ENCODE peak calls at places on chromosomes 7 and 10, in nine cellular contexts. O is colonic mucosa; N is body of pancreas; A is cardiac muscle cell; U is lower lobe of right lung; R is tibial artery; V is effector memory CD4-positive, alpha-beta T cell; P is CD8-positive, alpha-beta T cell; M is GM23248. W is an unnamed sample.

GRCh38 chr7:131932271-131932670 is 375.8 kb upstream of the PODXL start:
- DNase-seq in U (no peak), R (no peak), N (no peak), A (no peak), M (no peak), O (no peak), V (no peak), P (no peak), W (no peak)

GRCh38 chr7:16564909-16565426 is 38.3 kb downstream of the LRRC72 start:
- DNase-seq in R (no peak), N (peak; percentile 20), M (peak; percentile 66), U (no peak), A (peak; percentile 70), P (no peak), V (no peak), O (no peak), W (peak; percentile 54)

GRCh38 chr7:96388620-96389383 is 66.9 kb upstream of the SLC25A13 start:
- DNase-seq in P (no peak), A (peak; percentile 73), O (no peak), R (no peak), U (no peak), N (no peak), V (no peak), M (peak; percentile 89), W (no peak)

GRCh38 chr7:1912472-1913289 is 242.6 kb downstream of the ELFN1 start:
- DNase-seq in U (no peak), A (peak; percentile 90), N (peak; percentile 27), V (no peak), P (no peak), M (no peak), O (no peak), R (no peak), W (no peak)

GRCh38 chr10:34028936-34029335 is 694.5 kb upstream of the NRP1 start:
- DNase-seq in U (no peak), A (no peak), P (no peak), R (no peak), N (no peak), M (no peak), O (no peak), V (no peak), W (no peak)

GRCh38 chr10:76086571-76087260 is 655.3 kb downstream of the LRMDA start:
- DNase-seq in U (no peak), M (peak; percentile 74), O (peak; percentile 72), P (no peak), N (peak; percentile 45), A (peak; percentile 80), R (peak; percentile 80), V (no peak), W (no peak)

GRCh38 chr10:99370993-99371392 is 41.8 kb downstream of the CNNM1 start:
- DNase-seq in N (peak; percentile 24), M (peak; percentile 74), R (no peak), V (no peak), O (no peak), P (no peak), A (peak; percentile 25), U (no peak), W (no peak)

GRCh38 chr7:117603627-117604026 is 123.8 kb downstream of the CFTR start:
- DNase-seq in P (no peak), R (no peak), V (no peak), N (no peak), U (no peak), A (no peak), O (no peak), M (no peak), W (no peak)

GRCh38 chr10:117375360-117376147 is at the start of gene PDZD8:
- DNase-seq in M (peak; percentile 97), P (peak; percentile 85), A (peak; percentile 96), U (peak; percentile 97), R (peak; percentile 95), O (peak; percentile 93), N (peak; percentile 95), V (peak; percentile 77), W (peak; percentile 88)

GRCh38 chr7:22105550-22105949 is 159.9 kb upstream of the CDCA7L start:
- DNase-seq in R (no peak), V (no peak), N (no peak), U (no peak), A (no peak), P (no peak), M (no peak), O (no peak), W (no peak)

GRCh38 chr7:127911968-127912511 is 119.2 kb downstream of the LRRC4 start:
- DNase-seq in M (no peak), A (no peak), V (no peak), N (no peak), U (no peak), R (no peak), O (no peak), P (no peak), W (no peak)

GRCh38 chr10:112461029-112461887 is 14.2 kb downstream of the VTI1A start:
- DNase-seq in P (no peak), V (no peak), A (peak; percentile 68), U (no peak), O (no peak), M (peak; percentile 87), R (no peak), N (no peak), W (no peak)

GRCh38 chr10:93115661-93116383 is 42.1 kb downstream of the CYP26A1 start:
- DNase-seq in M (peak; percentile 62), U (peak; percentile 60), P (peak; percentile 59), A (peak; percentile 73), R (peak; percentile 72), N (peak; percentile 62), O (peak; percentile 86), V (peak; percentile 35), W (peak; percentile 70)

GRCh38 chr10:67978749-67979148 is 94.3 kb downstream of the SIRT1 start:
- DNase-seq in P (no peak), O (no peak), M (peak; percentile 37), V (no peak), N (no peak), U (no peak), R (no peak), A (peak; percentile 7), W (no peak)

GRCh38 chr7:47714669-47715607 is 133.0 kb upstream of the TNS3 start:
- DNase-seq in P (no peak), U (no peak), V (no peak), R (no peak), A (no peak), M (no peak), O (no peak), N (no peak), W (no peak)
- H3K27ac ChIP-seq in P (no peak overlapping the region), U (no peak overlapping the region), V (no peak overlapping the region), R (no peak overlapping the region), A (no peak overlapping the region), M (no peak overlapping the region), O (no peak overlapping the region), N (no peak overlapping the region), W (no peak overlapping the region)

GRCh38 chr7:28956608-28957063 is 1.5 kb downstream of the TRIL start:
- DNase-seq in O (peak; percentile 77), N (peak; percentile 77), V (no peak), U (peak; percentile 83), M (peak; percentile 60), R (peak; percentile 68), A (peak; percentile 72), P (no peak), W (no peak)

GRCh38 chr7:28958235-28958945 is at the start of gene TRIL:
- DNase-seq in M (peak; percentile 77), U (peak; percentile 84), V (no peak), O (peak; percentile 71), N (peak; percentile 61), P (no peak), A (peak; percentile 93), R (peak; percentile 74), W (no peak)

GRCh38 chr7:28957064-28957821 is 887 bp downstream of the TRIL start:
- DNase-seq in U (peak; percentile 52), N (peak; percentile 12), V (no peak), A (peak; percentile 50), O (peak; percentile 44), M (peak; percentile 30), P (no peak), R (no peak), W (no peak)

GRCh38 chr7:28958946-28959417 is 852 bp upstream of the TRIL start:
- DNase-seq in A (no peak), U (no peak), P (no peak), V (no peak), R (no peak), N (no peak), O (no peak), M (no peak), W (no peak)

DNA sequence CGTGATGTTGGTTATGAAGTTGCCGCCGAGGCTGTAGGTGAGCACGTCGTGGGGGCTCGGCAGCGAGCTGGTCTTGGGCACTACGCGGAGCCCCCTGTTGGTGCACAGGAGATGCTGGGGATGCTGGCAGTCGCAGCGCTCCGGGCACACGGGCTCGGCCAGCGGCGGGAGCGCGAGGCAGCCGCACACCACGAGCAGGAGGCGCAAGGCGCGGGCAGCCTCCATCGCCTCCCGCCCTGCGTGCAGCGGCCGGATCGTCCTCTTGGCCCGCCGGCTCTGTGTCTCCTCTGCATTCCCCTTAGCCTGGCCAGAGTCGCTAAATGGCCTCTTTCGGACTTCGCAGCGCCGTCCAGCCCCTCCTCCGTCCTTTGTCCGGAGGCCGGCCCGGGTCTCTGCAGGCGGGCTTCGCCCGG is 302 bp downstream of the TRIL start:
- DNase-seq in V (no peak), R (no peak), P (no peak), U (no peak), M (peak; percentile 51), O (peak; percentile 25), A (no peak), N (no peak), W (no peak)
- H3K4me3 ChIP-seq in V (no peak overlapping the region), R (peak overlapping the region; percentile 45), P (no peak overlapping the region), U (peak overlapping the region; percentile 57), M (peak overlapping the region; percentile 68), O (peak overlapping the region; percentile 63), A (peak overlapping the region; percentile 32), N (no peak overlapping the region), W (no peak overlapping the region)

GRCh38 chr7:48087349-48087748 is 1.7 kb upstream of the UPP1 start:
- DNase-seq in U (no peak), N (peak; percentile 34), M (peak; percentile 91), O (no peak), P (no peak), R (no peak), V (no peak), A (peak; percentile 78), W (peak; percentile 25)

GRCh38 chr7:48088559-48089414 is at the start of gene UPP1:
- DNase-seq in O (peak; percentile 96), U (peak; percentile 98), V (peak; percentile 90), N (peak; percentile 97), R (peak; percentile 96), P (peak; percentile 86), M (peak; percentile 96), A (peak; percentile 98), W (peak; percentile 86)

GRCh38 chr7:48091506-48092433 is 2.7 kb downstream of the UPP1 start:
- DNase-seq in V (no peak), U (no peak), P (no peak), O (peak; percentile 9), M (no peak), A (no peak), R (no peak), N (no peak), W (no peak)

GRCh38 chr7:48090095-48090805 is 1.2 kb downstream of the UPP1 start:
- DNase-seq in U (peak; percentile 67), V (no peak), A (peak; percentile 51), P (no peak), R (no peak), N (peak; percentile 51), O (peak; percentile 46), M (peak; percentile 11), W (no peak)

GRCh38 chr7:48089415-48089975 is 430 bp downstream of the UPP1 start:
- DNase-seq in U (peak; percentile 84), V (no peak), M (peak; percentile 52), N (peak; percentile 66), P (no peak), R (no peak), A (no peak), O (peak; percentile 70), W (peak; percentile 70)
- H3K4me1 ChIP-seq in U (peaks cover 78% of the 10 kb centered on the region), V (peaks cover 40% of the 10 kb centered on the region), M (peaks cover 43% of the 10 kb centered on the region), N (peaks cover 20% of the 10 kb centered on the region), P (peaks cover 68% of the 10 kb centered on the region), R (no peaks in the 10 kb centered on the region), A (no peaks in the 10 kb centered on the region), O (peaks cover 6% of the 10 kb centered on the region), W (peaks cover 66% of the 10 kb centered on the region)

GRCh38 chr7:8579661-8580060 is 146.3 kb downstream of the NXPH1 start:
- DNase-seq in M (no peak), N (no peak), U (no peak), R (no peak), O (no peak), P (no peak), A (no peak), V (no peak), W (no peak)
- H3K27ac ChIP-seq in M (no peak overlapping the region), N (no peak overlapping the region), U (no peak overlapping the region), R (no peak overlapping the region), O (no peak overlapping the region), P (no peak overlapping the region), A (no peak overlapping the region), V (no peak overlapping the region), W (no peak overlapping the region)

W was measured in naive thymus-derived CD4-positive, alpha-beta T cell.